ENCODE peak calls at places on chromosomes 11 and 22, in ten cellular contexts. K is GM12891; A is A549; V is stimulated activated CD8-positive, alpha-beta memory T cell treated with anti-CD3 and anti-CD28 coated beads, Interleukin-4, amount 100 ng/mL, for 48 hours; O is thoracic aorta; Q is T-helper 2 cell; R is AG08396; J is NCI-H1105; X is stimulated activated CD4-positive, alpha-beta T cell treated with anti-CD3 and anti-CD28 coated beads, Interleukin-1b, Interleukin-23, amount 100 ng/mL, for 24 hours; U is HepG2. S is an unnamed sample.

GRCh38 chr22:32309585-32310251 is 47.9 kb upstream of the RFPL3 start:
- DNase-seq in K (no peak), A (no peak), V (no peak), O (no peak), Q (no peak), R (peak; percentile 2), J (no peak), X (no peak), U (no peak), S (no peak)

GRCh38 chr11:61516675-61517516 is 8.3 kb downstream of the LRRC10B start:
- DNase-seq in K (peak; percentile 91), A (peak; percentile 28), V (peak; percentile 87), O (no peak), Q (peak; percentile 42), R (peak; percentile 86), J (no peak), X (peak; percentile 46), U (peak; percentile 8), S (no peak)

GRCh38 chr11:36222755-36223635 is 66.2 kb downstream of the COMMD9 start:
- DNase-seq in K (no peak), A (no peak), V (no peak), O (no peak), Q (no peak), R (no peak), J (no peak), X (no peak), U (no peak), S (no peak)

GRCh38 chr11:57899378-57899777 is 124.3 kb upstream of the OR9Q1 start:
- DNase-seq in K (no peak), A (no peak), V (no peak), O (no peak), Q (no peak), R (no peak), J (no peak), X (no peak), U (no peak), S (no peak)

GRCh38 chr22:39598017-39598965 is 27.7 kb downstream of the CACNA1I start:
- DNase-seq in K (peak; percentile 63), A (peak; percentile 40), V (peak; percentile 86), O (no peak), Q (peak; percentile 73), R (no peak), J (no peak), X (peak; percentile 73), U (no peak), S (no peak)

GRCh38 chr22:31625661-31626426 is 36.2 kb downstream of the PISD start:
- DNase-seq in K (no peak), A (no peak), V (no peak), O (no peak), Q (no peak), R (no peak), J (no peak), X (no peak), U (no peak), S (no peak)

GRCh38 chr11:66467756-66468155 is 1.1 kb downstream of the PELI3 start:
- DNase-seq in K (no peak), A (no peak), V (no peak), O (no peak), Q (no peak), R (no peak), J (no peak), X (no peak), U (no peak), S (no peak)

GRCh38 chr11:67285541-67286498 is 3.3 kb upstream of the ANKRD13D start:
- DNase-seq in K (no peak), A (no peak), V (no peak), O (no peak), Q (peak; percentile 32), R (no peak), J (no peak), X (no peak), U (no peak), S (no peak)

GRCh38 chr11:74532496-74533246 is 39.1 kb upstream of the LIPT2 start:
- DNase-seq in K (no peak), A (no peak), V (no peak), O (no peak), Q (no peak), R (no peak), J (no peak), X (no peak), U (no peak), S (no peak)

GRCh38 chr11:33040127-33040861 is 922 bp downstream of the TCP11L1 start:
- DNase-seq in K (peak; percentile 26), A (peak; percentile 73), V (peak; percentile 67), O (no peak), Q (peak; percentile 9), R (peak; percentile 31), J (peak; percentile 58), X (no peak), U (no peak), S (no peak)

GRCh38 chr11:3905080-3905953 is 49.9 kb downstream of the STIM1 start:
- DNase-seq in K (peak; percentile 52), A (peak; percentile 76), V (peak; percentile 73), O (no peak), Q (peak; percentile 7), R (peak; percentile 65), J (no peak), X (peak; percentile 20), U (peak; percentile 98), S (peak; percentile 94)